ENCODE peak calls at places on chromosomes 5 and 9, in five cellular contexts. One of them, this sample, is unnamed.

GRCh38 chr9:89564257-89564878 is 40.4 kb upstream of the GADD45G start:
- DNase-seq in stimulated activated CD4-positive, alpha-beta T cell treated with anti-CD3 and anti-CD28 coated beads, Interleukin-4, amount 100 ng/mL, for 24 hours: no peak
- DNase-seq in right lobe of liver: no peak
- DNase-seq in stomach: no peak
- DNase-seq in tibial artery: no peak
- DNase-seq in this sample: no peak

GRCh38 chr9:13487071-13487470 is 207.6 kb upstream of the MPDZ start:
- DNase-seq in stimulated activated CD4-positive, alpha-beta T cell treated with anti-CD3 and anti-CD28 coated beads, Interleukin-4, amount 100 ng/mL, for 24 hours: no peak
- DNase-seq in stomach: no peak
- DNase-seq in tibial artery: no peak
- DNase-seq in right lobe of liver: no peak
- DNase-seq in this sample: no peak

GRCh38 chr5:32276173-32276853 is 36.4 kb downstream of the MTMR12 start:
- DNase-seq in stomach: no peak
- DNase-seq in right lobe of liver: no peak
- DNase-seq in tibial artery: no peak
- DNase-seq in stimulated activated CD4-positive, alpha-beta T cell treated with anti-CD3 and anti-CD28 coated beads, Interleukin-4, amount 100 ng/mL, for 24 hours: no peak
- DNase-seq in this sample: no peak

GRCh38 chr5:127615916-127616315 is 33.0 kb upstream of the CTXN3 start:
- DNase-seq in tibial artery: no peak
- DNase-seq in right lobe of liver: no peak
- DNase-seq in stimulated activated CD4-positive, alpha-beta T cell treated with anti-CD3 and anti-CD28 coated beads, Interleukin-4, amount 100 ng/mL, for 24 hours: no peak
- DNase-seq in stomach: no peak
- DNase-seq in this sample: peak; percentile 15

GRCh38 chr9:71647094-71647591 is 121.2 kb downstream of the CEMIP2 start:
- DNase-seq in right lobe of liver: peak; percentile 67
- DNase-seq in stimulated activated CD4-positive, alpha-beta T cell treated with anti-CD3 and anti-CD28 coated beads, Interleukin-4, amount 100 ng/mL, for 24 hours: no peak
- DNase-seq in stomach: peak; percentile 63
- DNase-seq in tibial artery: peak; percentile 75
- DNase-seq in this sample: no peak

GRCh38 chr9:90055226-90055625 is 450.4 kb downstream of the GADD45G start:
- DNase-seq in tibial artery: no peak
- DNase-seq in stomach: no peak
- DNase-seq in stimulated activated CD4-positive, alpha-beta T cell treated with anti-CD3 and anti-CD28 coated beads, Interleukin-4, amount 100 ng/mL, for 24 hours: no peak
- DNase-seq in right lobe of liver: no peak
- DNase-seq in this sample: no peak

GRCh38 chr9:77907581-77907980 is 124.0 kb downstream of the GNAQ start:
- DNase-seq in stomach: no peak
- DNase-seq in tibial artery: no peak
- DNase-seq in right lobe of liver: no peak
- DNase-seq in stimulated activated CD4-positive, alpha-beta T cell treated with anti-CD3 and anti-CD28 coated beads, Interleukin-4, amount 100 ng/mL, for 24 hours: no peak
- DNase-seq in this sample: no peak

GRCh38 chr5:90783460-90784333 is 225.1 kb downstream of the ADGRV1 start:
- DNase-seq in tibial artery: no peak
- DNase-seq in stimulated activated CD4-positive, alpha-beta T cell treated with anti-CD3 and anti-CD28 coated beads, Interleukin-4, amount 100 ng/mL, for 24 hours: peak; percentile 74
- DNase-seq in right lobe of liver: peak; percentile 71
- DNase-seq in stomach: peak; percentile 71
- DNase-seq in this sample: peak; percentile 4

GRCh38 chr5:96601811-96602244 is 60.3 kb upstream of the CAST start:
- DNase-seq in tibial artery: no peak
- DNase-seq in right lobe of liver: peak; percentile 55
- DNase-seq in stomach: peak; percentile 34
- DNase-seq in stimulated activated CD4-positive, alpha-beta T cell treated with anti-CD3 and anti-CD28 coated beads, Interleukin-4, amount 100 ng/mL, for 24 hours: peak; percentile 70
- DNase-seq in this sample: no peak

GRCh38 chr5:157384971-157385709 is 74.9 kb upstream of the NIPAL4 start:
- DNase-seq in right lobe of liver: no peak
- DNase-seq in stomach: no peak
- DNase-seq in stimulated activated CD4-positive, alpha-beta T cell treated with anti-CD3 and anti-CD28 coated beads, Interleukin-4, amount 100 ng/mL, for 24 hours: no peak
- DNase-seq in tibial artery: peak; percentile 87
- DNase-seq in this sample: peak; percentile 100

GRCh38 chr9:99720455-99721050 is 101.1 kb upstream of the NR4A3 start:
- DNase-seq in stomach: no peak
- DNase-seq in stimulated activated CD4-positive, alpha-beta T cell treated with anti-CD3 and anti-CD28 coated beads, Interleukin-4, amount 100 ng/mL, for 24 hours: no peak
- DNase-seq in tibial artery: no peak
- DNase-seq in right lobe of liver: no peak
- DNase-seq in this sample: no peak

GRCh38 chr5:93421987-93422391 is 159.0 kb downstream of the NR2F1-AS1 start:
- DNase-seq in tibial artery: no peak
- DNase-seq in stimulated activated CD4-positive, alpha-beta T cell treated with anti-CD3 and anti-CD28 coated beads, Interleukin-4, amount 100 ng/mL, for 24 hours: no peak
- DNase-seq in stomach: no peak
- DNase-seq in right lobe of liver: no peak
- DNase-seq in this sample: no peak

GRCh38 chr5:36205329-36205728 is 36.4 kb downstream of the NADK2 start:
- DNase-seq in stimulated activated CD4-positive, alpha-beta T cell treated with anti-CD3 and anti-CD28 coated beads, Interleukin-4, amount 100 ng/mL, for 24 hours: no peak
- DNase-seq in stomach: no peak
- DNase-seq in right lobe of liver: no peak
- DNase-seq in tibial artery: no peak
- DNase-seq in this sample: no peak

GRCh38 chr9:87849144-87849741 is 33.4 kb upstream of the SPATA31E1 start:
- DNase-seq in tibial artery: no peak
- DNase-seq in right lobe of liver: no peak
- DNase-seq in stimulated activated CD4-positive, alpha-beta T cell treated with anti-CD3 and anti-CD28 coated beads, Interleukin-4, amount 100 ng/mL, for 24 hours: no peak
- DNase-seq in stomach: no peak
- DNase-seq in this sample: no peak

GRCh38 chr5:141677415-141677814 is 4.6 kb downstream of the ARAP3 start:
- DNase-seq in stomach: no peak
- DNase-seq in stimulated activated CD4-positive, alpha-beta T cell treated with anti-CD3 and anti-CD28 coated beads, Interleukin-4, amount 100 ng/mL, for 24 hours: no peak
- DNase-seq in right lobe of liver: no peak
- DNase-seq in tibial artery: no peak
- DNase-seq in this sample: no peak

GRCh38 chr5:120452471-120452870 is 11.6 kb upstream of the PRR16 start:
- DNase-seq in tibial artery: no peak
- DNase-seq in right lobe of liver: no peak
- DNase-seq in stimulated activated CD4-positive, alpha-beta T cell treated with anti-CD3 and anti-CD28 coated beads, Interleukin-4, amount 100 ng/mL, for 24 hours: no peak
- DNase-seq in stomach: no peak
- DNase-seq in this sample: no peak

GRCh38 chr9:116806075-116806474 is 119.0 kb downstream of the TRIM32 start:
- DNase-seq in stomach: no peak
- DNase-seq in right lobe of liver: no peak
- DNase-seq in stimulated activated CD4-positive, alpha-beta T cell treated with anti-CD3 and anti-CD28 coated beads, Interleukin-4, amount 100 ng/mL, for 24 hours: no peak
- DNase-seq in tibial artery: no peak
- DNase-seq in this sample: no peak

GRCh38 chr9:98457696-98458370 is 202.4 kb upstream of the TBC1D2 start:
- DNase-seq in tibial artery: no peak
- DNase-seq in right lobe of liver: no peak
- DNase-seq in stimulated activated CD4-positive, alpha-beta T cell treated with anti-CD3 and anti-CD28 coated beads, Interleukin-4, amount 100 ng/mL, for 24 hours: no peak
- DNase-seq in stomach: no peak
- DNase-seq in this sample: no peak

GRCh38 chr5:148776261-148776660 is 50.1 kb upstream of the ADRB2 start:
- DNase-seq in stimulated activated CD4-positive, alpha-beta T cell treated with anti-CD3 and anti-CD28 coated beads, Interleukin-4, amount 100 ng/mL, for 24 hours: no peak
- DNase-seq in stomach: no peak
- DNase-seq in right lobe of liver: no peak
- DNase-seq in tibial artery: no peak
- DNase-seq in this sample: no peak

GRCh38 chr5:132099073-132099748 is 25.6 kb downstream of the CSF2 start:
- DNase-seq in stimulated activated CD4-positive, alpha-beta T cell treated with anti-CD3 and anti-CD28 coated beads, Interleukin-4, amount 100 ng/mL, for 24 hours: peak; percentile 83
- DNase-seq in stomach: no peak
- DNase-seq in right lobe of liver: no peak
- DNase-seq in tibial artery: no peak
- DNase-seq in this sample: no peak

GRCh38 chr5:92599217-92599810 is 981.7 kb downstream of the NR2F1-AS1 start:
- DNase-seq in stimulated activated CD4-positive, alpha-beta T cell treated with anti-CD3 and anti-CD28 coated beads, Interleukin-4, amount 100 ng/mL, for 24 hours: no peak
- DNase-seq in tibial artery: no peak
- DNase-seq in stomach: no peak
- DNase-seq in right lobe of liver: no peak
- DNase-seq in this sample: no peak

GRCh38 chr5:166724284-166724683 is 1567.2 kb upstream of the WWC1 start:
- DNase-seq in right lobe of liver: peak; percentile 69
- DNase-seq in stimulated activated CD4-positive, alpha-beta T cell treated with anti-CD3 and anti-CD28 coated beads, Interleukin-4, amount 100 ng/mL, for 24 hours: no peak
- DNase-seq in stomach: no peak
- DNase-seq in tibial artery: no peak
- DNase-seq in this sample: no peak

GRCh38 chr5:139222346-139222745 is 24.2 kb upstream of the SIL1 start:
- DNase-seq in right lobe of liver: no peak
- DNase-seq in tibial artery: no peak
- DNase-seq in stomach: no peak
- DNase-seq in stimulated activated CD4-positive, alpha-beta T cell treated with anti-CD3 and anti-CD28 coated beads, Interleukin-4, amount 100 ng/mL, for 24 hours: no peak
- DNase-seq in this sample: no peak

GRCh38 chr5:167916706-167917105 is 374.7 kb upstream of the WWC1 start:
- DNase-seq in right lobe of liver: no peak
- DNase-seq in stimulated activated CD4-positive, alpha-beta T cell treated with anti-CD3 and anti-CD28 coated beads, Interleukin-4, amount 100 ng/mL, for 24 hours: no peak
- DNase-seq in tibial artery: peak; percentile 73
- DNase-seq in stomach: no peak
- DNase-seq in this sample: no peak